ENCODE peak calls at places on chromosome 9, in ten cellular contexts. One of them, this sample, is unnamed.

GRCh38 chr9:120928720-120929389 is 2.3 kb upstream of the TRAF1 start:
- DNase-seq in OCI-LY7: peak; percentile 87
- DNase-seq in sigmoid colon: peak; percentile 88
- DNase-seq in WTC11: peak; percentile 77
- DNase-seq in endothelial cell of umbilical vein: peak; percentile 46
- DNase-seq in AG10803: peak; percentile 42
- DNase-seq in uterus: peak; percentile 75
- DNase-seq in endothelial cell: peak; percentile 66
- DNase-seq in endodermal cell: peak; percentile 89
- DNase-seq in type B pancreatic cell: peak; percentile 78
- DNase-seq in this sample: peak; percentile 80

GRCh38 chr9:68999393-69000105 is 14.4 kb downstream of the PRKACG start:
- DNase-seq in OCI-LY7: peak; percentile 87
- DNase-seq in sigmoid colon: peak; percentile 81
- DNase-seq in WTC11: peak; percentile 73
- DNase-seq in endothelial cell of umbilical vein: peak; percentile 67
- DNase-seq in AG10803: peak; percentile 69
- DNase-seq in uterus: peak; percentile 46
- DNase-seq in endothelial cell: peak; percentile 70
- DNase-seq in endodermal cell: peak; percentile 88
- DNase-seq in type B pancreatic cell: no peak
- DNase-seq in this sample: peak; percentile 70

GRCh38 chr9:2125909-2126308 is 110.8 kb downstream of the SMARCA2 start:
- DNase-seq in OCI-LY7: peak; percentile 4
- DNase-seq in sigmoid colon: no peak
- DNase-seq in WTC11: no peak
- DNase-seq in endothelial cell of umbilical vein: peak; percentile 52
- DNase-seq in AG10803: no peak
- DNase-seq in uterus: no peak
- DNase-seq in endothelial cell: no peak
- DNase-seq in endodermal cell: no peak
- DNase-seq in type B pancreatic cell: no peak
- DNase-seq in this sample: no peak

GRCh38 chr9:116717150-116717549 is 30.0 kb downstream of the TRIM32 start:
- DNase-seq in OCI-LY7: no peak
- DNase-seq in sigmoid colon: no peak
- DNase-seq in WTC11: no peak
- DNase-seq in endothelial cell of umbilical vein: no peak
- DNase-seq in AG10803: peak; percentile 77
- DNase-seq in uterus: no peak
- DNase-seq in endothelial cell: no peak
- DNase-seq in endodermal cell: no peak
- DNase-seq in type B pancreatic cell: no peak
- DNase-seq in this sample: no peak

GRCh38 chr9:110282023-110282766 is 25.9 kb upstream of the TXN start:
- DNase-seq in OCI-LY7: no peak
- DNase-seq in sigmoid colon: no peak
- DNase-seq in WTC11: no peak
- DNase-seq in endothelial cell of umbilical vein: no peak
- DNase-seq in AG10803: peak; percentile 21
- DNase-seq in uterus: no peak
- DNase-seq in endothelial cell: no peak
- DNase-seq in endodermal cell: no peak
- DNase-seq in type B pancreatic cell: no peak
- DNase-seq in this sample: no peak

GRCh38 chr9:130680836-130681768 is 12.5 kb upstream of the EXOSC2 start:
- DNase-seq in OCI-LY7: peak; percentile 25
- DNase-seq in sigmoid colon: peak; percentile 90
- DNase-seq in WTC11: peak; percentile 76
- DNase-seq in endothelial cell of umbilical vein: peak; percentile 88
- DNase-seq in AG10803: peak; percentile 78
- DNase-seq in uterus: peak; percentile 70
- DNase-seq in endothelial cell: peak; percentile 65
- DNase-seq in endodermal cell: peak; percentile 90
- DNase-seq in type B pancreatic cell: no peak
- DNase-seq in this sample: peak; percentile 71

GRCh38 chr9:79565245-79565644 is 6.5 kb upstream of the TLE4 start:
- DNase-seq in OCI-LY7: peak; percentile 39
- DNase-seq in sigmoid colon: no peak
- DNase-seq in WTC11: no peak
- DNase-seq in endothelial cell of umbilical vein: no peak
- DNase-seq in AG10803: no peak
- DNase-seq in uterus: no peak
- DNase-seq in endothelial cell: no peak
- DNase-seq in endodermal cell: no peak
- DNase-seq in type B pancreatic cell: no peak
- DNase-seq in this sample: no peak

GRCh38 chr9:70043689-70044449 is at the start of gene MAMDC2:
- DNase-seq in OCI-LY7: no peak
- DNase-seq in sigmoid colon: peak; percentile 91
- DNase-seq in WTC11: peak; percentile 70
- DNase-seq in endothelial cell of umbilical vein: peak; percentile 36
- DNase-seq in AG10803: peak; percentile 23
- DNase-seq in uterus: peak; percentile 72
- DNase-seq in endothelial cell: peak; percentile 49
- DNase-seq in endodermal cell: peak; percentile 86
- DNase-seq in type B pancreatic cell: no peak
- DNase-seq in this sample: peak; percentile 76

GRCh38 chr9:118129541-118129940 is 425.3 kb downstream of the TLR4 start:
- DNase-seq in OCI-LY7: no peak
- DNase-seq in sigmoid colon: no peak
- DNase-seq in WTC11: no peak
- DNase-seq in endothelial cell of umbilical vein: no peak
- DNase-seq in AG10803: no peak
- DNase-seq in uterus: no peak
- DNase-seq in endothelial cell: no peak
- DNase-seq in endodermal cell: no peak
- DNase-seq in type B pancreatic cell: no peak
- DNase-seq in this sample: no peak

GRCh38 chr9:131666779-131667178 is 73.1 kb downstream of the RAPGEF1 start:
- DNase-seq in OCI-LY7: no peak
- DNase-seq in sigmoid colon: no peak
- DNase-seq in WTC11: no peak
- DNase-seq in endothelial cell of umbilical vein: no peak
- DNase-seq in AG10803: no peak
- DNase-seq in uterus: no peak
- DNase-seq in endothelial cell: no peak
- DNase-seq in endodermal cell: no peak
- DNase-seq in type B pancreatic cell: no peak
- DNase-seq in this sample: no peak

GRCh38 chr9:100111235-100111634 is 12.2 kb downstream of the INVS start:
- DNase-seq in OCI-LY7: no peak
- DNase-seq in sigmoid colon: peak; percentile 92
- DNase-seq in WTC11: no peak
- DNase-seq in endothelial cell of umbilical vein: no peak
- DNase-seq in AG10803: peak; percentile 98
- DNase-seq in uterus: peak; percentile 82
- DNase-seq in endothelial cell: no peak
- DNase-seq in endodermal cell: no peak
- DNase-seq in type B pancreatic cell: no peak
- DNase-seq in this sample: peak; percentile 88

DNA sequence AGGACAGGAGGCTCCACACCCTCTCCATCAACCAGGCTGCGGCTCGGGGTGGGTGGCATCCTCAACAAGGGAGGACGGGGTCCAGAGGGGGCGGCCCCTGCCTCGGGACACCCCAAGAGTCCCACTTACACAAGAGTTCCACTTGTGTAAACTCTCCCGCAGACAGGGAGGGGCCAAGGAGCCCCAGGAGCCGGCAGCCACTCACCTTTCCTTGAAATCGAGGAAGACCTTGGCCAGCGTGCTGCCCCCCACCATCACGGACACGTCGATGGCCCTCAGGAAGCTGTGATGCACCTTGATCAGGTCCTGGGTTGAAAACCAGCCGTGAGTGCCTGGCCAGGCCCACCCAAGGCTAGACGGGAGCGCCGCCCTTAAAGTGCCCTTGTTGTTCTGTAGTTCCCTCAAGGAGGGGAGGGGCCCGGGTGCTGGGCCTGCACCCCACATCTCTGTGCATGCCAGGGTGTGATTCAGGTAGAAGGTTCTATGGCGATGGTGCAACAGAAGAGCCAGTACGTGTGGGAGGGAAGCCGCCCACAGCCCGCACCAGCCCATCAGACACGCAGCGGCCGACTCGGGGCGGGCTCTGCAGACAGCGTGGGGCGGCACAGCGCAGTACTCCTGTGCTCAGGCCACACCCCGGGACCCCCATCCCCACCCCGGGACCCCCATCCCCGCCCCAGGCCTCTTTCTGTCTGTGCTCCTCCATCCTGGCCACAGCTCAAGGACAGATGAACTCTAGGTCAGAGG is 67.9 kb upstream of the SARDH start:
- DNase-seq in OCI-LY7: no peak
- DNase-seq in sigmoid colon: no peak
- DNase-seq in WTC11: no peak
- DNase-seq in endothelial cell of umbilical vein: no peak
- DNase-seq in AG10803: no peak
- DNase-seq in uterus: no peak
- DNase-seq in endothelial cell: no peak
- DNase-seq in endodermal cell: no peak
- DNase-seq in type B pancreatic cell: no peak
- DNase-seq in this sample: no peak
- TF ChIP-seq CTCF in OCI-LY7: no peak
- TF ChIP-seq CTCF in sigmoid colon: no peak
- TF ChIP-seq CTCF in WTC11: no peak
- TF ChIP-seq CTCF in endothelial cell of umbilical vein: no peak
- TF ChIP-seq CTCF in AG10803: no peak
- TF ChIP-seq CTCF in uterus: no peak
- TF ChIP-seq CTCF in endothelial cell: no peak
- TF ChIP-seq CTCF in endodermal cell: no peak
- TF ChIP-seq CTCF in type B pancreatic cell: no peak
- TF ChIP-seq CTCF in this sample: no peak

GRCh38 chr9:136373300-136374182 is at the start of gene CARD9:
- DNase-seq in OCI-LY7: no peak
- DNase-seq in sigmoid colon: peak; percentile 77
- DNase-seq in WTC11: no peak
- DNase-seq in endothelial cell of umbilical vein: no peak
- DNase-seq in AG10803: no peak
- DNase-seq in uterus: no peak
- DNase-seq in endothelial cell: no peak
- DNase-seq in endodermal cell: no peak
- DNase-seq in type B pancreatic cell: no peak
- DNase-seq in this sample: no peak

GRCh38 chr9:136374183-136374575 is 710 bp upstream of the CARD9 start:
- DNase-seq in OCI-LY7: no peak
- DNase-seq in sigmoid colon: no peak
- DNase-seq in WTC11: no peak
- DNase-seq in endothelial cell of umbilical vein: no peak
- DNase-seq in AG10803: no peak
- DNase-seq in uterus: no peak
- DNase-seq in endothelial cell: no peak
- DNase-seq in endodermal cell: no peak
- DNase-seq in type B pancreatic cell: no peak
- DNase-seq in this sample: no peak

GRCh38 chr9:136370687-136371530 is 2.6 kb downstream of the CARD9 start:
- DNase-seq in OCI-LY7: no peak
- DNase-seq in sigmoid colon: no peak
- DNase-seq in WTC11: no peak
- DNase-seq in endothelial cell of umbilical vein: no peak
- DNase-seq in AG10803: no peak
- DNase-seq in uterus: no peak
- DNase-seq in endothelial cell: no peak
- DNase-seq in endodermal cell: no peak
- DNase-seq in type B pancreatic cell: no peak
- DNase-seq in this sample: no peak

GRCh38 chr9:136372006-136372405 is 1.5 kb downstream of the CARD9 start:
- DNase-seq in OCI-LY7: no peak
- DNase-seq in sigmoid colon: no peak
- DNase-seq in WTC11: no peak
- DNase-seq in endothelial cell of umbilical vein: no peak
- DNase-seq in AG10803: no peak
- DNase-seq in uterus: no peak
- DNase-seq in endothelial cell: no peak
- DNase-seq in endodermal cell: no peak
- DNase-seq in type B pancreatic cell: no peak
- DNase-seq in this sample: no peak

GRCh38 chr9:136372561-136373299 is 739 bp downstream of the CARD9 start:
- DNase-seq in OCI-LY7: peak; percentile 19
- DNase-seq in sigmoid colon: peak; percentile 82
- DNase-seq in WTC11: peak; percentile 29
- DNase-seq in endothelial cell of umbilical vein: peak; percentile 12
- DNase-seq in AG10803: peak; percentile 81
- DNase-seq in uterus: peak; percentile 58
- DNase-seq in endothelial cell: no peak
- DNase-seq in endodermal cell: peak; percentile 71
- DNase-seq in type B pancreatic cell: no peak
- DNase-seq in this sample: peak; percentile 79
- TF ChIP-seq CTCF in OCI-LY7: no peak
- TF ChIP-seq CTCF in sigmoid colon: no peak
- TF ChIP-seq CTCF in WTC11: no peak
- TF ChIP-seq CTCF in endothelial cell of umbilical vein: no peak
- TF ChIP-seq CTCF in AG10803: peak; percentile 26
- TF ChIP-seq CTCF in uterus: no peak
- TF ChIP-seq CTCF in endothelial cell: no peak
- TF ChIP-seq CTCF in endodermal cell: no peak
- TF ChIP-seq CTCF in type B pancreatic cell: peak; percentile 52
- TF ChIP-seq CTCF in this sample: peak; percentile 13

DNA sequence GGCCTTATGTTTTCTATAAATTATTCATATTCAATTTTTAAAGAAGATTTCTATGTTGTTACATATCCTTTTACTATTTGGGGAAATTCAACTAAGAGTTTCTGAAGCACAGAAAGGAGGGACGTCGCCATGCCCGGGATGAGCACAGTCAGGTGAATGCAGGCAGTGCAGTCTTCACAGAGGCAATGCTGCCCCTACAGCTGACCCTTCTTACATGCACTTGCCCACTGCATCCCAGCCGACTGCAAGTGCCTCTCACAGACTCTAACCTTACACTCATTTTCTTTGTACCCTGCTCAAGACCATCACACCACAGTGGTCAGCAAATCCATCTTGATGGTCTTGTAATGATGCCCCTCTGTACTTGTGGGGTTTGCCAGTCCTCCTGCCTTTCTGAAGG is 73.8 kb downstream of the SHC3 start:
- DNase-seq in OCI-LY7: no peak
- DNase-seq in sigmoid colon: no peak
- DNase-seq in WTC11: no peak
- DNase-seq in endothelial cell of umbilical vein: no peak
- DNase-seq in AG10803: no peak
- DNase-seq in uterus: no peak
- DNase-seq in endothelial cell: no peak
- DNase-seq in endodermal cell: no peak
- DNase-seq in type B pancreatic cell: no peak
- DNase-seq in this sample: no peak
- TF ChIP-seq CTCF in OCI-LY7: no peak
- TF ChIP-seq CTCF in sigmoid colon: no peak
- TF ChIP-seq CTCF in WTC11: no peak
- TF ChIP-seq CTCF in endothelial cell of umbilical vein: no peak
- TF ChIP-seq CTCF in AG10803: no peak
- TF ChIP-seq CTCF in uterus: no peak
- TF ChIP-seq CTCF in endothelial cell: no peak
- TF ChIP-seq CTCF in endodermal cell: peak; percentile 55
- TF ChIP-seq CTCF in type B pancreatic cell: no peak
- TF ChIP-seq CTCF in this sample: no peak

DNA sequence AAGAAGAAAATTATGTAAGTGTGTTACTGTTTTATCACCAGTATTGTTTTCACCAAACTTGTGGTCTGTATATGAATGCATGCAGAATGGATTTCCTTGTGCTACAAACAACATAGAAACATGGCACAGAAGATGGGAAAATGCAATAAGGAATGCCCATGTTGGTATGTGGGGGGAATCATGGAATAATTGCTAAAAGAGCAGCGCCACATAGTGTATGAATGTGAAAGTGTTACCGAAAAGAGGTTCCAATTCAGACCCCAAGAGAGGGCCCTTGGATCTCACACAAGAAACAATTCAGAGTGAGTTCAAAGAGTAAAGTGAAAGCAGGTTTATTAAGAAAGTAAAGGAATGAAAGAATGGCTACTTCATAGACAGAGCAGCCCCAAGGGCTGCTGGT is 26.4 kb upstream of the TYRP1 start:
- DNase-seq in OCI-LY7: no peak
- DNase-seq in sigmoid colon: no peak
- DNase-seq in WTC11: no peak
- DNase-seq in endothelial cell of umbilical vein: peak; percentile 15
- DNase-seq in AG10803: no peak
- DNase-seq in uterus: no peak
- DNase-seq in endothelial cell: no peak
- DNase-seq in endodermal cell: no peak
- DNase-seq in type B pancreatic cell: no peak
- DNase-seq in this sample: no peak
- TF ChIP-seq CTCF in OCI-LY7: peak; percentile 55
- TF ChIP-seq CTCF in sigmoid colon: no peak
- TF ChIP-seq CTCF in WTC11: no peak
- TF ChIP-seq CTCF in endothelial cell of umbilical vein: peak; percentile 4
- TF ChIP-seq CTCF in AG10803: peak; percentile 12
- TF ChIP-seq CTCF in uterus: no peak
- TF ChIP-seq CTCF in endothelial cell: peak; percentile 14
- TF ChIP-seq CTCF in endodermal cell: peak; percentile 59
- TF ChIP-seq CTCF in type B pancreatic cell: peak; percentile 20
- TF ChIP-seq CTCF in this sample: no peak

This sample was measured in right atrium auricular region.